ENCODE peak calls at places on chromosome 3, in six cellular contexts. W, E, G, X, H and T are unnamed samples.

GRCh38 chr3:54931182-54931581 is 3.3 kb upstream of the LRTM1 start:
- DNase-seq in W (no peak), E (no peak), G (no peak), X (no peak), H (no peak), T (no peak)

GRCh38 chr3:20043398-20043797 is 3.2 kb downstream of the KAT2B start:
- DNase-seq in W (peak; percentile 89), E (peak; percentile 57), G (peak; percentile 24), X (peak; percentile 86), H (no peak), T (peak; percentile 63)

GRCh38 chr3:8318002-8318649 is 183.5 kb upstream of the LMCD1 start:
- DNase-seq in W (no peak), E (no peak), G (no peak), X (no peak), H (no peak), T (no peak)

GRCh38 chr3:127707777-127708438 is 35.2 kb downstream of the ABTB1 start:
- DNase-seq in W (peak; percentile 77), E (no peak), G (no peak), X (peak; percentile 26), H (no peak), T (no peak)

GRCh38 chr3:27311400-27311799 is 57.8 kb downstream of the NEK10 start:
- DNase-seq in W (no peak), E (no peak), G (no peak), X (no peak), H (peak; percentile 79), T (no peak)

GRCh38 chr3:18716821-18717220 is 291.7 kb upstream of the SATB1 start:
- DNase-seq in W (no peak), E (no peak), G (no peak), X (no peak), H (no peak), T (no peak)

GRCh38 chr3:131349946-131350347 is 31.6 kb upstream of the NUDT16 start:
- DNase-seq in W (no peak), E (no peak), G (no peak), X (no peak), H (no peak), T (no peak)

GRCh38 chr3:25468866-25469319 is 40.8 kb downstream of the RARB start:
- DNase-seq in W (peak; percentile 87), E (peak; percentile 28), G (no peak), X (no peak), H (no peak), T (no peak)

GRCh38 chr3:187998611-187999010 is 155.3 kb upstream of the LPP start:
- DNase-seq in W (no peak), E (no peak), G (no peak), X (no peak), H (no peak), T (no peak)

GRCh38 chr3:186320862-186321568 is 41.0 kb downstream of the DGKG start:
- DNase-seq in W (no peak), E (no peak), G (no peak), X (no peak), H (no peak), T (no peak)

GRCh38 chr3:41265823-41266273 is 66.5 kb downstream of the CTNNB1 start:
- DNase-seq in W (no peak), E (no peak), G (no peak), X (no peak), H (no peak), T (no peak)

GRCh38 chr3:11422291-11422690 is 150.1 kb downstream of the ATG7 start:
- DNase-seq in W (no peak), E (no peak), G (no peak), X (no peak), H (no peak), T (no peak)

DNA sequence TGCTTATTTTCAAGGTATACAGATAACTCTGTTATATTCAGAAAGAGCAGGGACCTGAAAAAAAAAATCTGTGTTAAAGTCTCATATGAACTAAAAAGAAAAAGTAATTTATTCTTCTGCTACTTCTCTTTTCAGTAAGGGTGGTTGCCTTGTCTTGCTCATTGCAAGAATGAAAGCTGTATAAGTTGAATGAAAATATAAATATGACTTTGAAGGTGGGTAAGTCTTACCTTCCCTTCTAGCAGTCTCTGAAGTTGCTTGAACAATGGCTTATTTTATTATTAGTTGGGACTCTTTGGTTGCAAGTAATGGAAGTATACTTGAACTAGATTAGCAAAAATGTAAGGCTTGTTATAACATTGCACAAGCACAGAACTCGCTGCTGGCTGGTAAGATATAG is 1554.9 kb downstream of the SI start:
- DNase-seq in W (no peak), E (no peak), G (no peak), X (no peak), H (no peak), T (no peak)
- H3K4me3 ChIP-seq in W (no peak overlapping the region), E (no peak overlapping the region), G (no peak overlapping the region), X (no peak overlapping the region), H (no peak overlapping the region), T (no peak overlapping the region)

GRCh38 chr3:103173940-103174339 is 739.1 kb downstream of the ZPLD1 start:
- DNase-seq in W (no peak), E (no peak), G (no peak), X (no peak), H (no peak), T (no peak)
- H3K4me1 ChIP-seq in W (no peaks in the 10 kb centered on the region), E (no peaks in the 10 kb centered on the region), G (no peaks in the 10 kb centered on the region), X (no peaks in the 10 kb centered on the region), H (no peaks in the 10 kb centered on the region), T (no peaks in the 10 kb centered on the region)

DNA sequence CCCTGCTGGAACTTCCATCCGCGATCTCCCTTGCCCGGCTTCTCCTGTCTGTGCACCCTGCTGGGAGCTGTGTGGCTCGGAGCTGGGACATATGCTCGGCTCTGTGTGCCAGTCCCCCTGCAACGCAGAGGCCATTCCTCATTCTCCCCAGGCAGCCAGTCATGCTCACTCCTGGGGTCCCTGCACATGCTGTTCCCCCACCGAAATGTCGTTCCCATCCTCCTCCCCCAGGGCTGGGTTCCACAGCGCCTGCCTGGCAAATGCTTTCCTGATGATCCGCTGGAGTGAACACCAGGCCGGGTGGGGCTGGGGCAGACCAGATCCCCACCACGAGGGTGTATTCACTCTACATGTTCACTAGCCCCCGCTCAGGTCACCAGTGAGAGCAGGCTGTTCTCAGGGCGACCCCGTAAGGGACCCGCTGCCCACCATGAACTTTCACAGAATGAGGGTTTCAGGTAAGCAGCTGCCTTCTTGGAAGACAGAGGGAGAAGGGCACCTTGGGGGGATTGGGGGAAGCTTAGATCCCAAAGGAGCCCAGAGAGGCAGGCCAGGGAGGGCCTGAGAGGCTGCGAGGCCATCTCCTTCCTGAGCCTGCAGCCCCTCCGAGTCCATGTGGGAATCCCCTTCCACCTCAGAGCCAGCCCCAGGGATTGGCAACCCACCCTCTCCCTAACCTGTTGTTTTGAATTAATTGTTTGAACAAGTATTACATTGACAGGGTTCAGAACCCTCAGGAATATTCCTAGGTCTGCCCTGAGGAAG is 88.7 kb upstream of the IQSEC1 start:
- DNase-seq in W (peak; percentile 53), E (no peak), G (no peak), X (peak; percentile 57), H (no peak), T (no peak)
- H3K27ac ChIP-seq in W (no peak overlapping the region), E (no peak overlapping the region), G (no peak overlapping the region), X (no peak overlapping the region), H (no peak overlapping the region), T (no peak overlapping the region)

GRCh38 chr3:102339671-102340070 is 95.1 kb upstream of the ZPLD1 start:
- DNase-seq in W (no peak), E (no peak), G (no peak), X (no peak), H (no peak), T (no peak)

GRCh38 chr3:102332205-102332604 is 102.6 kb upstream of the ZPLD1 start:
- DNase-seq in W (no peak), E (no peak), G (no peak), X (no peak), H (no peak), T (no peak)

GRCh38 chr3:102332934-102333333 is 101.9 kb upstream of the ZPLD1 start:
- DNase-seq in W (no peak), E (no peak), G (no peak), X (no peak), H (no peak), T (no peak)

DNA sequence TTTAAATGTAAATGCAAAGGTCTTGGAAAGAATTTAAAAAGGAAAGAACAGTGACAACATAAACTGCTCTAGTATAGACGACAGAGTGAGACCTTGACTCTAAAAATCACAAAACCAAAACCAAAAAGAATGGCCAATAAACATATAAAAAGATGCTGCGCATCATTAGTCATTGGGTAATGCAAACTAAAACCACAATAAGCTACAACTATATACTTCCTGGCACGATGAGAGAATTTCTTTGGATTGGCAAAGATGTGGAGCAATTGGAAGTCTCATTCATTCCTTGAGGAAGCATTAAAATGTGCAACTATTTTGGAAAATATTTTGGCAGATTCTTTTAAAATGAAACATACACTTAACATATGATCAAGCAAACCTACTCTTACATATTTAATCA is 98.7 kb upstream of the ZPLD1 start:
- DNase-seq in W (no peak), E (no peak), G (no peak), X (no peak), H (no peak), T (no peak)
- H3K4me3 ChIP-seq in W (no peak overlapping the region), E (no peak overlapping the region), G (no peak overlapping the region), X (no peak overlapping the region), H (no peak overlapping the region), T (no peak overlapping the region)

DNA sequence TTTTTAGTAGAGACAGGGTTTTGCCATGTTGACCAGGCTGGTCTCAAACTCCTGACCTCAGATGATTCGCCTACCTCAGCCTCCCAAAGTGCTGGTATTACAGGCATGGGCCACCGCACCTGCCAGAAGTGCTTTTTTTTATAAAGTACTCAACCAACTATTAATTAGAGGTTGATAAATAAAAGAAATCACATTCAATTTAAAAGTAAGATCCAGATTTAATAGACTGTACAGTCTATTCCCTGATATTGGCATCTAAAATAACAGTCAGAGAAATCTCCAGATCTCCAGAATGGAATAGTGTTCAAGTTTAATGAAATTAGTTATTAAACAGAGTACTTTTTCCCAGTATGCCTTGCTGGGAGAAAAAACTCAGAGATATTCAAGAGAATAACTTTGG is 142.9 kb upstream of the SLC2A2 start:
- DNase-seq in W (no peak), E (no peak), G (no peak), X (no peak), H (no peak), T (no peak)
- H3K4me1 ChIP-seq in W (no peaks in the 10 kb centered on the region), E (no peaks in the 10 kb centered on the region), G (no peaks in the 10 kb centered on the region), X (no peaks in the 10 kb centered on the region), H (no peaks in the 10 kb centered on the region), T (peaks cover 13% of the 10 kb centered on the region)

DNA sequence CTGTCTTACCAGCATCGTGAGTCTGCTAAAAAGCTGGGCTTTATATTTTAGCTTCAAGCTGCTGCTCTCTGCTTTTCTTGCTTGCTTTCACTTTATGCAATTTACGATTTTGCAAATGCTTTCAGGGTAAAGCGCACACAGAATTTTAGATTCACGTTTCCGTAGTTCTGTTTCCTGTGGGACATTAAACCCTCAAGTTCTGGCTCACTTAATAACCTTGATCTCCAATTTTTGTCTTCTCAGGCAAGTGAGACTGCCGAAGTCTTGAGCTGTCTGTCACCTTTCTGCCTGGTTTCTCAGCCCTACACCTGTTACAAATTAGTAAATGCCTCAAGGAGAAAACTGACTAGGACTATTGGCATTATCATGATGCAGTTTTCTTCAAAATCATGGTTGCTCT is 170.5 kb upstream of the TGFBR2 start:
- DNase-seq in W (no peak), E (no peak), G (no peak), X (no peak), H (no peak), T (no peak)
- H3K27ac ChIP-seq in W (peak overlapping the region; percentile 77), E (no peak overlapping the region), G (no peak overlapping the region), X (no peak overlapping the region), H (peak overlapping the region; percentile 48), T (no peak overlapping the region)